ENCODE peak calls at places on chromosome 15, in six cellular contexts. One of them, this sample, is unnamed.

GRCh38 chr15:91867581-91868026 is 14.1 kb downstream of the SLCO3A1 start:
- DNase-seq in A549: peak; percentile 73
- DNase-seq in heart right ventricle: peak; percentile 72
- DNase-seq in astrocyte: peak; percentile 90
- DNase-seq in fibroblast of lung: peak; percentile 94
- DNase-seq in kidney: peak; percentile 92
- DNase-seq in this sample: no peak

GRCh38 chr15:41648097-41648496 is 12.1 kb upstream of the MGA start:
- DNase-seq in heart right ventricle: no peak
- DNase-seq in A549: no peak
- DNase-seq in fibroblast of lung: no peak
- DNase-seq in astrocyte: no peak
- DNase-seq in kidney: no peak
- DNase-seq in this sample: no peak

GRCh38 chr15:62240121-62240520 is 75.0 kb upstream of the C2CD4B start:
- DNase-seq in kidney: no peak
- DNase-seq in A549: no peak
- DNase-seq in fibroblast of lung: no peak
- DNase-seq in heart right ventricle: no peak
- DNase-seq in astrocyte: no peak
- DNase-seq in this sample: no peak

GRCh38 chr15:52797625-52798501 is 7.7 kb upstream of the ONECUT1 start:
- DNase-seq in astrocyte: no peak
- DNase-seq in kidney: no peak
- DNase-seq in fibroblast of lung: no peak
- DNase-seq in heart right ventricle: no peak
- DNase-seq in A549: no peak
- DNase-seq in this sample: no peak

GRCh38 chr15:41530363-41530956 is 13.6 kb downstream of the RPAP1 start:
- DNase-seq in kidney: no peak
- DNase-seq in fibroblast of lung: no peak
- DNase-seq in astrocyte: no peak
- DNase-seq in heart right ventricle: no peak
- DNase-seq in A549: no peak
- DNase-seq in this sample: no peak

GRCh38 chr15:38464675-38465074 is 10.7 kb downstream of the FAM98B start:
- DNase-seq in kidney: no peak
- DNase-seq in fibroblast of lung: no peak
- DNase-seq in heart right ventricle: no peak
- DNase-seq in A549: no peak
- DNase-seq in astrocyte: no peak
- DNase-seq in this sample: no peak

GRCh38 chr15:68276668-68277067 is 877 bp upstream of the FEM1B start:
- DNase-seq in A549: no peak
- DNase-seq in heart right ventricle: no peak
- DNase-seq in kidney: no peak
- DNase-seq in fibroblast of lung: no peak
- DNase-seq in astrocyte: no peak
- DNase-seq in this sample: no peak

GRCh38 chr15:61079529-61079928 is 149.6 kb downstream of the RORA start:
- DNase-seq in fibroblast of lung: no peak
- DNase-seq in A549: no peak
- DNase-seq in astrocyte: no peak
- DNase-seq in heart right ventricle: no peak
- DNase-seq in kidney: no peak
- DNase-seq in this sample: no peak

GRCh38 chr15:40650479-40650878 is 44.5 kb upstream of the RAD51 start:
- DNase-seq in A549: no peak
- DNase-seq in heart right ventricle: no peak
- DNase-seq in kidney: no peak
- DNase-seq in astrocyte: no peak
- DNase-seq in fibroblast of lung: no peak
- DNase-seq in this sample: no peak

GRCh38 chr15:39177561-39177960 is 403.3 kb upstream of the THBS1 start:
- DNase-seq in A549: no peak
- DNase-seq in fibroblast of lung: no peak
- DNase-seq in astrocyte: no peak
- DNase-seq in kidney: no peak
- DNase-seq in heart right ventricle: no peak
- DNase-seq in this sample: no peak

GRCh38 chr15:88648357-88649214 is 9.8 kb downstream of the ISG20 start:
- DNase-seq in fibroblast of lung: peak; percentile 22
- DNase-seq in astrocyte: peak; percentile 14
- DNase-seq in A549: no peak
- DNase-seq in heart right ventricle: no peak
- DNase-seq in kidney: peak; percentile 72
- DNase-seq in this sample: no peak

GRCh38 chr15:76158250-76158649 is 98.5 kb downstream of the TMEM266 start:
- DNase-seq in heart right ventricle: no peak
- DNase-seq in astrocyte: no peak
- DNase-seq in fibroblast of lung: no peak
- DNase-seq in kidney: no peak
- DNase-seq in A549: no peak
- DNase-seq in this sample: no peak

GRCh38 chr15:67882487-67883227 is 42.8 kb upstream of the RNU6-1 start:
- DNase-seq in A549: peak; percentile 83
- DNase-seq in astrocyte: no peak
- DNase-seq in kidney: no peak
- DNase-seq in heart right ventricle: no peak
- DNase-seq in fibroblast of lung: no peak
- DNase-seq in this sample: no peak

GRCh38 chr15:70289191-70289955 is 191.7 kb upstream of the TLE3 start:
- DNase-seq in fibroblast of lung: no peak
- DNase-seq in heart right ventricle: no peak
- DNase-seq in astrocyte: peak; percentile 81
- DNase-seq in A549: no peak
- DNase-seq in kidney: no peak
- DNase-seq in this sample: peak; percentile 80

GRCh38 chr15:40344631-40345120 is 3.9 kb upstream of the CCDC9B start:
- DNase-seq in astrocyte: peak; percentile 52
- DNase-seq in heart right ventricle: peak; percentile 61
- DNase-seq in kidney: peak; percentile 78
- DNase-seq in fibroblast of lung: peak; percentile 61
- DNase-seq in A549: peak; percentile 55
- DNase-seq in this sample: peak; percentile 79

GRCh38 chr15:42087460-42087859 is 6.9 kb downstream of the PLA2G4D start:
- DNase-seq in heart right ventricle: no peak
- DNase-seq in fibroblast of lung: no peak
- DNase-seq in astrocyte: no peak
- DNase-seq in kidney: no peak
- DNase-seq in A549: no peak
- DNase-seq in this sample: no peak

GRCh38 chr15:51621917-51622268 is 678 bp downstream of the DMXL2 start:
- DNase-seq in fibroblast of lung: peak; percentile 61
- DNase-seq in A549: peak; percentile 69
- DNase-seq in heart right ventricle: peak; percentile 47
- DNase-seq in kidney: peak; percentile 81
- DNase-seq in astrocyte: peak; percentile 61
- DNase-seq in this sample: peak; percentile 46

GRCh38 chr15:38555686-38556334 is 8.8 kb downstream of the RASGRP1 start:
- DNase-seq in astrocyte: peak; percentile 90
- DNase-seq in heart right ventricle: no peak
- DNase-seq in kidney: no peak
- DNase-seq in fibroblast of lung: no peak
- DNase-seq in A549: no peak
- DNase-seq in this sample: no peak

GRCh38 chr15:32698773-32699390 is 18.9 kb upstream of the GREM1 start:
- DNase-seq in heart right ventricle: no peak
- DNase-seq in fibroblast of lung: no peak
- DNase-seq in astrocyte: no peak
- DNase-seq in kidney: no peak
- DNase-seq in A549: no peak
- DNase-seq in this sample: no peak

GRCh38 chr15:60480149-60480548 is 1.2 kb upstream of the ICE2 start:
- DNase-seq in A549: no peak
- DNase-seq in fibroblast of lung: no peak
- DNase-seq in kidney: no peak
- DNase-seq in astrocyte: no peak
- DNase-seq in heart right ventricle: no peak
- DNase-seq in this sample: no peak

GRCh38 chr15:97210277-97210676 is 750.2 kb upstream of the ARRDC4 start:
- DNase-seq in kidney: no peak
- DNase-seq in astrocyte: no peak
- DNase-seq in A549: no peak
- DNase-seq in fibroblast of lung: no peak
- DNase-seq in heart right ventricle: no peak
- DNase-seq in this sample: no peak

GRCh38 chr15:45394681-45395080 is 16.3 kb upstream of the GATM start:
- DNase-seq in heart right ventricle: no peak
- DNase-seq in kidney: no peak
- DNase-seq in fibroblast of lung: no peak
- DNase-seq in A549: no peak
- DNase-seq in astrocyte: no peak
- DNase-seq in this sample: no peak
- H3K4me1 ChIP-seq in heart right ventricle: peaks cover 17% of the 10 kb centered on the region
- H3K4me1 ChIP-seq in kidney: no peaks in the 10 kb centered on the region
- H3K4me1 ChIP-seq in fibroblast of lung: no peaks in the 10 kb centered on the region
- H3K4me1 ChIP-seq in A549: no peaks in the 10 kb centered on the region
- H3K4me1 ChIP-seq in astrocyte: no peaks in the 10 kb centered on the region
- H3K4me1 ChIP-seq in this sample: peaks cover 26% of the 10 kb centered on the region

GRCh38 chr15:57215371-57215770 is 160.9 kb upstream of the CGNL1 start:
- DNase-seq in kidney: no peak
- DNase-seq in astrocyte: no peak
- DNase-seq in fibroblast of lung: peak; percentile 23
- DNase-seq in A549: no peak
- DNase-seq in heart right ventricle: no peak
- DNase-seq in this sample: no peak

GRCh38 chr15:57220220-57220619 is 156.1 kb upstream of the CGNL1 start:
- DNase-seq in heart right ventricle: no peak
- DNase-seq in A549: no peak
- DNase-seq in fibroblast of lung: peak; percentile 85
- DNase-seq in astrocyte: peak; percentile 71
- DNase-seq in kidney: no peak
- DNase-seq in this sample: no peak

GRCh38 chr15:57217716-57218598 is 158.3 kb upstream of the CGNL1 start:
- DNase-seq in heart right ventricle: no peak
- DNase-seq in kidney: no peak
- DNase-seq in astrocyte: peak; percentile 67
- DNase-seq in A549: no peak
- DNase-seq in fibroblast of lung: peak; percentile 29
- DNase-seq in this sample: no peak

GRCh38 chr15:57216288-57216687 is 160.0 kb upstream of the CGNL1 start:
- DNase-seq in astrocyte: peak; percentile 91
- DNase-seq in A549: peak; percentile 25
- DNase-seq in fibroblast of lung: peak; percentile 91
- DNase-seq in heart right ventricle: no peak
- DNase-seq in kidney: no peak
- DNase-seq in this sample: no peak

DNA sequence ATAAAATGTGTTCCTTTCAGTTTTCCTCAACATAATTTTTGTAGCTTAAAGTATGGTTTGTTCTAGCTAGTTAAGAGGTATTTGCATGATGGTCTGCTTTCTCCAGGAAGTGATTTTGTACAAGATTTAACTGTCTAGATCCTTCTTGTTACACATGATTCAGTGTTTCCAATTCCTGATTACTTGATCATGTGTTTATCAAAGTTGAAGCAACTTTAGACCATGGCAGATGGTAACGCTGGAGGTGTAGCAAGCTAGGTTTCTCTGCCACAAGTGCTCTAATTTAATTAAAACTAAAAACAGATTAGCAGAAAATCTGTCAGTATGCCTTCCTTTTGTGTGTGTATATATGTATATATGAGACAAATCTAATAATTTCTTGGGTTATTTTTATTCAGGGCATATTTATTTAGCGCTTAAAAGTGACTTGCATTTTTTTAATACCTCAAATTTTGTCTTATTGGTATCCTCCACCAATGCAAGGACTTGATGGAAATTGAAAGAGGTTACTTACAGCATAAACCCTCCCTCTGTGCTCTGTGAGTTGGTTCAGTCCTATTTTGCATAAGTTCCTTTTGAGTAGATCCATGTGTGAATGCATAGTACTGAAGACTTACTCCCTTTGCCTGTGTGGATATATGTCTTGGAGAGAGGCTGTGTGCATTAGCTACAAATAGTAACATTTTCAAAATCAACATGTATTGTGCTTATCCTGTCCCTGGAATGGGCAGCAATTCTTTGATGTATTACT is 157.3 kb upstream of the CGNL1 start:
- DNase-seq in A549: peak; percentile 54
- DNase-seq in heart right ventricle: no peak
- DNase-seq in astrocyte: peak; percentile 98
- DNase-seq in kidney: no peak
- DNase-seq in fibroblast of lung: peak; percentile 96
- DNase-seq in this sample: no peak
- H3K4me3 ChIP-seq in A549: no peak overlapping the region
- H3K4me3 ChIP-seq in heart right ventricle: peak overlapping the region; percentile 32
- H3K4me3 ChIP-seq in astrocyte: peak overlapping the region; percentile 65
- H3K4me3 ChIP-seq in kidney: peak overlapping the region; percentile 10
- H3K4me3 ChIP-seq in fibroblast of lung: peak overlapping the region; percentile 74
- H3K4me3 ChIP-seq in this sample: no peak overlapping the region

GRCh38 chr15:87032291-87032690 is 952.6 kb downstream of the AGBL1 start:
- DNase-seq in fibroblast of lung: no peak
- DNase-seq in heart right ventricle: no peak
- DNase-seq in kidney: no peak
- DNase-seq in A549: no peak
- DNase-seq in astrocyte: peak; percentile 23
- DNase-seq in this sample: no peak

GRCh38 chr15:87031545-87032230 is 952.0 kb downstream of the AGBL1 start:
- DNase-seq in A549: no peak
- DNase-seq in astrocyte: no peak
- DNase-seq in fibroblast of lung: no peak
- DNase-seq in kidney: no peak
- DNase-seq in heart right ventricle: no peak
- DNase-seq in this sample: no peak

GRCh38 chr15:87038404-87038803 is 958.7 kb downstream of the AGBL1 start:
- DNase-seq in heart right ventricle: no peak
- DNase-seq in kidney: no peak
- DNase-seq in astrocyte: no peak
- DNase-seq in fibroblast of lung: no peak
- DNase-seq in A549: no peak
- DNase-seq in this sample: no peak

GRCh38 chr15:87034886-87035285 is 955.2 kb downstream of the AGBL1 start:
- DNase-seq in fibroblast of lung: no peak
- DNase-seq in A549: no peak
- DNase-seq in heart right ventricle: no peak
- DNase-seq in kidney: no peak
- DNase-seq in astrocyte: no peak
- DNase-seq in this sample: no peak

DNA sequence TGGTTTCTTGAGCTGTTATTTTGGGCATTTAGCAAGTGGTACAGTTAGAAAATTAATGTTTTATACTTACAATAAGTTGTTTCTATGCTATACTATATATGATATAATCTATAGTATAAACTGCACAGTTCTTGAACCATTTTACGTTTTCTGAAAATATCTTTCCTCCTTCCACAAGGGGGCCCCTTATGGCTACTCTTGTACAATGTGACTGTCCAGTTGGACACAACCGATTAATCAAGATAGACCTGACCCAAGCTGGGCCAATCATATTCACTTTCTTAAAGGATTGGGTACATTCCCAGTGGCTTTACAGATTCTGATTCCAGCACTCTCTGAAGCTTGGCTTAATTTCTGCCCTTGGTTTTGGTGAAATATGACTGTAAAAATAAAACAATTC is 953.4 kb downstream of the AGBL1 start:
- DNase-seq in astrocyte: no peak
- DNase-seq in A549: peak; percentile 13
- DNase-seq in fibroblast of lung: no peak
- DNase-seq in kidney: no peak
- DNase-seq in heart right ventricle: no peak
- DNase-seq in this sample: peak; percentile 6
- TF ChIP-seq CTCF in astrocyte: peak; percentile 18
- TF ChIP-seq CTCF in A549: no peak
- TF ChIP-seq CTCF in fibroblast of lung: no peak
- TF ChIP-seq CTCF in kidney: no peak
- TF ChIP-seq CTCF in heart right ventricle: no peak
- TF ChIP-seq CTCF in this sample: peak; percentile 14

GRCh38 chr15:75044258-75044878 is 21.0 kb downstream of the PPCDC start:
- DNase-seq in astrocyte: no peak
- DNase-seq in kidney: no peak
- DNase-seq in A549: no peak
- DNase-seq in fibroblast of lung: no peak
- DNase-seq in heart right ventricle: no peak
- DNase-seq in this sample: no peak
- H3K4me1 ChIP-seq in astrocyte: peaks cover 30% of the 10 kb centered on the region
- H3K4me1 ChIP-seq in kidney: peaks cover 27% of the 10 kb centered on the region
- H3K4me1 ChIP-seq in A549: peaks cover 31% of the 10 kb centered on the region
- H3K4me1 ChIP-seq in fibroblast of lung: peaks cover 22% of the 10 kb centered on the region
- H3K4me1 ChIP-seq in heart right ventricle: peaks cover 92% of the 10 kb centered on the region
- H3K4me1 ChIP-seq in this sample: peaks cover 25% of the 10 kb centered on the region